ENCODE peak calls at places on chromosomes 11 and 22, in six cellular contexts. Z, P, E, Y, T and K are unnamed samples.

GRCh38 chr11:43573873-43574272 is 106.7 kb upstream of the HSD17B12 start:
- DNase-seq in Z (no peak), P (no peak), E (no peak), Y (no peak), T (no peak), K (no peak)

GRCh38 chr11:95688501-95689222 is 100.9 kb downstream of the FAM76B start:
- DNase-seq in Z (peak), P (no peak), E (no peak), Y (no peak), T (no peak), K (peak)

GRCh38 chr22:17266261-17266971 is 47.2 kb upstream of the ADA2 start:
- DNase-seq in Z (no peak), P (no peak), E (no peak), Y (no peak), T (peak), K (no peak)

GRCh38 chr11:50423208-50423607 is 390.5 kb downstream of the OR4C45 start:
- DNase-seq in Z (no peak), P (no peak), E (no peak), Y (no peak), T (no peak), K (no peak)

GRCh38 chr22:39242809-39243442 is 1.9 kb downstream of the PDGFB start:
- DNase-seq in Z (no peak), P (no peak), E (no peak), Y (no peak), T (no peak), K (peak)

GRCh38 chr22:49574205-49574604 is 253.5 kb downstream of the BRD1 start:
- DNase-seq in Z (no peak), P (no peak), E (no peak), Y (no peak), T (no peak), K (no peak)

GRCh38 chr11:128830836-128831780 is 36.0 kb downstream of the KCNJ1 start:
- DNase-seq in Z (peak), P (peak), E (peak), Y (peak), T (peak), K (peak)

GRCh38 chr11:73331138-73331916 is 23.3 kb downstream of the ARHGEF17 start:
- DNase-seq in Z (no peak), P (no peak), E (no peak), Y (peak), T (no peak), K (no peak)

GRCh38 chr11:1655168-1656060 is 25.8 kb downstream of the KRTAP5-5 start:
- DNase-seq in Z (no peak), P (no peak), E (no peak), Y (no peak), T (no peak), K (peak)

GRCh38 chr11:57513911-57514537 is 1.5 kb downstream of the SLC43A1 start:
- DNase-seq in Z (no peak), P (no peak), E (peak), Y (peak), T (peak), K (peak)